ENCODE peak calls at places on chromosome 1, in ten cellular contexts. B, G, U, M, H, E, L, O, R and Z are unnamed samples.

GRCh38 chr1:170743083-170743482 is 79.2 kb downstream of the PRRX1 start:
- DNase-seq in L (no peak), M (no peak), U (no peak), R (no peak), G (no peak), H (no peak), O (no peak), E (no peak), B (no peak), Z (no peak)

GRCh38 chr1:109443476-109443875 is 17.2 kb upstream of the PSMA5 start:
- DNase-seq in O (no peak), G (no peak), R (no peak), E (no peak), U (no peak), B (no peak), H (no peak), M (no peak), L (no peak), Z (no peak)

GRCh38 chr1:231357831-231358354 is 19.8 kb downstream of the SPRTN start:
- DNase-seq in B (no peak), O (peak), H (peak), R (peak), E (peak), L (no peak), U (no peak), M (peak), G (peak), Z (no peak)

GRCh38 chr1:6241107-6241886 is 2.7 kb upstream of the HES3 start:
- DNase-seq in E (no peak), R (no peak), H (no peak), L (no peak), M (no peak), O (no peak), B (no peak), G (no peak), U (no peak), Z (no peak)

GRCh38 chr1:220441211-220441610 is 86.7 kb upstream of the MARK1 start:
- DNase-seq in E (no peak), L (no peak), O (no peak), U (no peak), B (no peak), H (no peak), G (no peak), M (no peak), R (no peak), Z (no peak)

GRCh38 chr1:84442256-84442655 is 36.8 kb upstream of the RPF1 start:
- DNase-seq in G (peak), B (peak), L (no peak), U (no peak), H (peak), M (peak), E (no peak), O (peak), R (peak), Z (no peak)

GRCh38 chr1:149849947-149850360 is 49.4 kb upstream of the BOLA1 start:
- DNase-seq in U (no peak), H (peak), L (no peak), E (peak), M (no peak), G (no peak), B (no peak), O (peak), R (no peak), Z (no peak)

GRCh38 chr1:240210026-240210425 is 118.3 kb downstream of the FMN2 start:
- DNase-seq in R (no peak), B (no peak), M (no peak), E (no peak), O (no peak), G (no peak), H (no peak), L (no peak), U (no peak), Z (no peak)

GRCh38 chr1:165703648-165704047 is 5.3 kb upstream of the ALDH9A1 start:
- DNase-seq in G (no peak), L (no peak), E (no peak), U (no peak), O (no peak), B (no peak), R (no peak), M (peak), H (no peak), Z (no peak)

GRCh38 chr1:7558481-7558880 is 212.6 kb upstream of the VAMP3 start:
- DNase-seq in R (no peak), L (no peak), O (no peak), M (no peak), H (no peak), U (no peak), B (no peak), G (no peak), E (no peak), Z (no peak)

GRCh38 chr1:12047120-12047876 is 15.8 kb upstream of the TNFRSF8 start:
- DNase-seq in H (no peak), R (peak), B (no peak), E (no peak), L (no peak), O (no peak), G (no peak), U (no peak), M (no peak), Z (no peak)

GRCh38 chr1:179298952-179299351 is 5.4 kb downstream of the SOAT1 start:
- DNase-seq in M (no peak), E (no peak), O (no peak), L (no peak), U (no peak), G (no peak), R (peak), H (no peak), B (no peak), Z (no peak)

GRCh38 chr1:186511761-186512637 is 51.1 kb upstream of the PDC start:
- DNase-seq in O (no peak), G (no peak), R (no peak), B (no peak), U (no peak), M (no peak), L (peak), E (no peak), H (no peak), Z (no peak)

GRCh38 chr1:94382163-94382562 is 36.0 kb upstream of the ABCD3 start:
- DNase-seq in L (no peak), U (peak), R (no peak), O (no peak), G (no peak), H (no peak), B (no peak), E (no peak), M (no peak), Z (no peak)

GRCh38 chr1:2972011-2972878 is 49.0 kb upstream of the ACTRT2 start:
- DNase-seq in R (no peak), M (no peak), U (no peak), L (peak), G (no peak), E (no peak), H (no peak), O (no peak), B (no peak), Z (no peak)

GRCh38 chr1:15966081-15966955 is 9.6 kb downstream of the ZBTB17 start:
- DNase-seq in H (no peak), E (no peak), M (peak), U (no peak), O (no peak), B (no peak), R (peak), L (peak), G (no peak), Z (no peak)

GRCh38 chr1:210263963-210264362 is 31.4 kb downstream of the SERTAD4 start:
- DNase-seq in G (no peak), U (no peak), E (no peak), B (no peak), H (no peak), M (no peak), O (no peak), L (no peak), R (no peak), Z (no peak)

GRCh38 chr1:247286134-247286670 is 30.3 kb downstream of the VN1R5 start:
- DNase-seq in O (no peak), M (no peak), B (no peak), E (no peak), H (no peak), R (no peak), G (no peak), L (no peak), U (no peak), Z (no peak)

GRCh38 chr1:177927021-177927596 is 42.7 kb downstream of the SEC16B start:
- DNase-seq in M (no peak), U (no peak), H (no peak), G (peak), R (no peak), L (no peak), B (peak), O (no peak), E (no peak), Z (no peak)

GRCh38 chr1:41683681-41684500 is 199.4 kb upstream of the EDN2 start:
- DNase-seq in E (no peak), M (no peak), B (no peak), R (no peak), G (no peak), O (no peak), L (no peak), U (no peak), H (peak), Z (no peak)

GRCh38 chr1:1431845-1432565 is 3.5 kb upstream of the VWA1 start:
- DNase-seq in G (no peak), O (peak), L (peak), H (no peak), E (no peak), M (peak), B (no peak), R (no peak), U (no peak), Z (no peak)

GRCh38 chr1:116232989-116233514 is 121.9 kb downstream of the MAB21L3 start:
- DNase-seq in R (peak), E (no peak), M (no peak), H (no peak), U (no peak), L (no peak), G (no peak), O (no peak), B (no peak), Z (no peak)

GRCh38 chr1:177246710-177247588 is 76.2 kb downstream of the BRINP2 start:
- DNase-seq in L (no peak), E (no peak), R (no peak), U (no peak), B (no peak), G (no peak), M (no peak), H (no peak), O (no peak), Z (no peak)

GRCh38 chr1:178134061-178134460 is 40.2 kb downstream of the RASAL2 start:
- DNase-seq in H (no peak), E (no peak), O (peak), B (peak), M (no peak), G (peak), L (no peak), R (no peak), U (no peak), Z (no peak)

DNA sequence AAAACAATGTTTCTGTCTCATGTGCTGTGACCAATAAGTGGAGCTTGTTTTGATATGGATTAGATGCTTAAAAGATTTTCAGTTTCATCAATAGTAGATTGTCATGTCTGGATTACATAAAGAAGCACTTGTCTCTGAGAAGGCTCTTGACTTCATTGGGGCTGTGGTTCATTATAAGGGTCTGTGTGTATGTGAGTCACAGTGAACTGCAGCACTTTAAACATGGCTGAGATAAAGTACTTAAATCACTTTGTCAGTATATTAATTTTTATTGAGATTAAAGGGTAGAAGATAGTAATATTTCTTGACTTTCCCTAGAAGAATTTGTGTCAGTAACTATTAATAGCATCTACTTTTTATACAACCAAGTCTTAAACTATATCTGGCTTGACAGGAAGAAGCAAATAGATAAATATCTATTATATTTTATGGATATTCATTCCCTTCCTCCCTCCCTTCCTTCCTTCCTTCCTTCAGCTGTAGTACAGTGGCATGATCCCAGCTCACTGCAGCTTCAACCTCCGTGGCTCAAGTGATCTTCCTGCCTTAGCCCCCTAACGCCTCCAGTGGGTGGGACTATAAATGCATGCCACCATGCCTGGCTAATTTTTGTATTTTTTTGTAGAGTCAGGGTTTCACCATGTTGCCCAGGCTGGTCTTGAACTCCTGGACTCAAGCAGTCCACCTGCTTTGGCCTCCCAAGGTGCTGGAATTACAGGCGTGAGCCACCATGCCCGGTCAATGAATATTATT is 48.8 kb downstream of the ZFYVE9 start:
- DNase-seq in E (no peak), H (peak), R (no peak), B (no peak), L (no peak), G (no peak), U (no peak), O (no peak), M (no peak), Z (no peak)
- TF ChIP-seq CTCF in E (no peak), H (peak), R (no peak), B (no peak), L (no peak), G (no peak), U (no peak), O (no peak), M (no peak), Z (no peak)

DNA sequence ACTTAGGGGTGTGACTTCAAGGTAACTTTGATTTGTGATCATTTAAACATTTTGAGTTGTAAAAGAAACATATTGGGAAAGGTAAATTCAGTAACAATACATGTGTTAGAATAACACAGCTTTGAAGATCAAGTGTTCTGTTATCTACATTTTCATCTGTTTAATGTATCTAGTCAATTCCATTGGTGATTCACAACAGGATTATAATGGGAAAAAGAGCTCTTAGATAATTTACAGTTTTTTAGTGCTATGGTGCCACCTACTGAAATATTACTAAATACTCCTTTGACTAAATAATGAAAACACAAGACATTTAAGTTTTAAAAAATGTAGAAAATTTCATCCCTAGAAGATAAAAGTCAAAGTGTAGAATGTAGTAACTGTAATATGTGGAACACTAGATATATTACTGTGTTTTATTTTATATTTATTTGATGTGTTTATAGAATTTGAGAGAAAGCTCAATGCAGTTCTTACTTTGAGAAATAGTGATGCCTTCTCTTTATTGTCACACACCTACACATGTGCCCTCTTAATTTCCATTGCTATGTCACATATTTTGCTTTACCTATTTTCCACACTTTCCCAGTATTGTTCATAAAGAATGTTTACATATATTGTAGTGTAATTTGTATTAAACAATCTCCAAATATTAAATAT is 47.4 kb downstream of the PTPRC start:
- DNase-seq in U (no peak), H (no peak), R (no peak), L (no peak), O (no peak), E (no peak), B (no peak), M (peak), G (no peak), Z (no peak)
- TF ChIP-seq CTCF in U (peak), H (peak), R (no peak), L (peak), O (peak), E (no peak), B (peak), M (peak), G (peak), Z (peak)

DNA sequence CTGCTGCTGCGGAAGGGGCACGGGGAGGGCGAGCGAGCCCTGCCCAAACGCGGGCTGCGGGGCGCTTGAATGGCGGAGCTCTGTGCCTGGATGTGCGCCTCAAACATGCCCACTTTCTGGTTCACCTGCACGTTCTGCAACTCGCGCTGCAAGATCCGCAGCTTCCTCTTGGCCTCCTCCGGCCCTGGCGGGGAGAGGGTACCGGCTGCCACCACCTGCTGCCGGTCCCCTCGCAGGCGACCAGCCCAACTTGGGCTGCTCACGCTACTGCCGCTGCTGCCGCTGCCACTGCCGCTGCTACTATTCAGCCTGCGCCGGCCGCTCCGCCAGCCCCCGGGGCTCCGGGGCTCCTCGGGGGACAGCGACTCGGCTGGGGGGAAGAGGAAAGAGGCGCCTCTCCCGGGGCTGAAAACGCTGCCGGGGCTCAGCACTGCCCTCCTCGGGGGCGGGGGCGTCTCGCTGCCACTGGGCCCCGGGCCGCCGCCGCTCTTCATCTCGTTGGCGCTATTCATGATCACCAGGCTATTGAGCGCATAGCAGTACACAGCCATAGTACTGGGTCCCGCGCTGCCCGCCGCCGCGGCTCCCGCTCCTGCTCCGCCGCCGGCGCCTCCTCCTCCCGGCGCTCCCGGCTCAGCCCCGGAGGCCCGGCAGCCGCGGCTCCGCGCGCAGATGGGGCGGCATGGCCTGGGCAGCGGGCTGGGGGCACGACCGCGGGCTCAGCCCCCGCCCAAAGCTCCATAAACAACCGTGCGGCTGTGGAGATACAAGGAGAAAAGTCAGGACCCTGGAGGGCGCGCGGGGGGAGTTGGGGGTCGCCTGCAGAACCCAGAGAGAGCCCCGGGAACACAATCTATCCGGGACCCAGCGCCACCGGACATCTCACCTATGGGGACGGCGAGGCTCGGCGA is 1.9 kb downstream of the ITPKB start:
- DNase-seq in U (no peak), E (peak), G (no peak), R (no peak), L (peak), M (no peak), B (no peak), H (no peak), O (peak), Z (peak)
- TF ChIP-seq CTCF in U (no peak), E (no peak), G (no peak), R (no peak), L (no peak), M (no peak), B (no peak), H (no peak), O (peak), Z (peak)

GRCh38 chr1:201326710-201327109 is 43.4 kb downstream of the PKP1 start:
- DNase-seq in M (no peak), O (no peak), B (no peak), E (no peak), R (no peak), G (no peak), U (no peak), L (no peak), H (no peak), Z (no peak)

GRCh38 chr1:201329286-201329685 is 46.0 kb downstream of the PKP1 start:
- DNase-seq in R (no peak), B (no peak), O (no peak), M (no peak), E (no peak), H (no peak), L (no peak), G (no peak), U (no peak), Z (no peak)

GRCh38 chr1:201328576-201328975 is 45.3 kb downstream of the PKP1 start:
- DNase-seq in E (no peak), G (no peak), R (no peak), U (no peak), M (no peak), L (no peak), H (no peak), O (no peak), B (no peak), Z (no peak)

GRCh38 chr1:201329801-201330200 is 46.5 kb downstream of the PKP1 start:
- DNase-seq in H (no peak), E (no peak), B (no peak), L (no peak), G (no peak), R (no peak), M (no peak), U (no peak), O (no peak), Z (no peak)

DNA sequence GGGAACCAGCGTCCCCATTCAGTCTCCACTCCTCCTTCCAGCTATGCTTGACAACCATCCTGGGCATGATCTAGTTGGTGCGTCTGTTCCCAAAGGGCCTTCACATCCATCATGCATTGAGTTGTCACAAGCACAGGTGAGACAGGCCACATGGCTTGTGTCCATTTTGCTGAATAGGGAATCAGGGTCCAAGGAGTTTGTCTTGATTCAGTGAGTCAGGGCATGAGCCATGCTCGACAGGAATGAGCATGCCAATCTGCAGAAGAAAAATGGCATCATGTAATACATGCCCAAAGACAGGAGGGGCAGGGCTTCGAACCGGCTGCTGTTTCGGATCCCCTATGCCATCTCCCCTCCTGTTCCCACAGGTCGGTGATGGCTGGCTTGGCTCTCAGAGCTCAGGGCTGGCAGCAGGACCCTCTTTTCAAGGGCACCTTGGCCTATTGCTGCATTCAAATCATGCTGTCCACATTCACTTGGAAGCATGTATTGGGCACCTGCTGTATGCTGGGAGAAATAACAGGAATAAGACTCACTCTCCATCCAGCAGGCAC is 44.5 kb downstream of the PKP1 start:
- DNase-seq in O (no peak), H (no peak), M (no peak), R (no peak), E (no peak), L (no peak), U (no peak), B (no peak), G (no peak), Z (no peak)
- TF ChIP-seq CTCF in O (no peak), H (no peak), M (no peak), R (no peak), E (no peak), L (no peak), U (no peak), B (no peak), G (no peak), Z (no peak)

DNA sequence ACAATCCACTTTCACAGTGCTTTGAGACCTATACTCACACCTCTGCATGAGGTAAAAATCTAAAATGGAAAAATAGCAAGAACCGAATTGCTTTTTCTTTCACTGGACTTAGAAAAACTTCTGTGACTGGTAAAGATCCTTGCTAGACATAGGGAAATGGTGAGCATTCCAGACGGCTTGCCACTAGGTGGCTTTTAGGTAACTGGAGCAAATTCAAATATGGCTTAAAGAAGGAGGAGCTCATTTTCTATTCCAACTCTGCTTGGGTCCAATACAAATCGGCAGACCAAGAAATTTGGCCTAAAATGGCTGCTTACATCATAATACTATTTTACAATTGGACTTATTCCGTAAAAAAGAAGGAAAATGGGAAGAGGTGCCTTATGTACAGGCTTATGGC is 977.9 kb downstream of the ADGRL2 start:
- DNase-seq in G (no peak), L (no peak), M (no peak), E (no peak), B (no peak), U (no peak), O (no peak), R (no peak), H (no peak), Z (no peak)
- TF ChIP-seq CTCF in G (no peak), L (no peak), M (no peak), E (peak), B (peak), U (no peak), O (no peak), R (no peak), H (no peak), Z (peak)

GRCh38 chr1:87221008-87221407 is 107.7 kb upstream of the LMO4 start:
- DNase-seq in R (no peak), L (no peak), M (no peak), B (no peak), E (no peak), O (no peak), H (no peak), U (no peak), G (no peak), Z (no peak)
- TF ChIP-seq CTCF in R (no peak), L (no peak), M (no peak), B (no peak), E (no peak), O (no peak), H (no peak), U (no peak), G (no peak), Z (no peak)